ENCODE peak calls at places on chromosome 1, in eight cellular contexts. One of them, this sample, is unnamed.

GRCh38 chr1:45334308-45335245 is 5.4 kb upstream of the TOE1 start:
- DNase-seq in AG08396: no peak
- DNase-seq in EL: no peak
- DNase-seq in cardiac fibroblast: peak; percentile 22
- DNase-seq in skeletal muscle cell: no peak
- DNase-seq in non-pigmented ciliary epithelial cell: no peak
- DNase-seq in CD8-positive, alpha-beta T cell: no peak
- DNase-seq in GM18507: no peak
- DNase-seq in this sample: no peak

GRCh38 chr1:57229076-57229475 is 194.8 kb downstream of the DAB1 start:
- DNase-seq in AG08396: no peak
- DNase-seq in EL: no peak
- DNase-seq in cardiac fibroblast: no peak
- DNase-seq in skeletal muscle cell: no peak
- DNase-seq in non-pigmented ciliary epithelial cell: no peak
- DNase-seq in CD8-positive, alpha-beta T cell: no peak
- DNase-seq in GM18507: no peak
- DNase-seq in this sample: no peak

GRCh38 chr1:228976316-228976715 is 241.0 kb downstream of the RHOU start:
- DNase-seq in AG08396: no peak
- DNase-seq in EL: no peak
- DNase-seq in cardiac fibroblast: no peak
- DNase-seq in skeletal muscle cell: no peak
- DNase-seq in non-pigmented ciliary epithelial cell: no peak
- DNase-seq in CD8-positive, alpha-beta T cell: no peak
- DNase-seq in GM18507: no peak
- DNase-seq in this sample: no peak

GRCh38 chr1:35857830-35858229 is 25.2 kb upstream of the AGO1 start:
- DNase-seq in AG08396: no peak
- DNase-seq in EL: peak; percentile 11
- DNase-seq in cardiac fibroblast: peak; percentile 54
- DNase-seq in skeletal muscle cell: no peak
- DNase-seq in non-pigmented ciliary epithelial cell: no peak
- DNase-seq in CD8-positive, alpha-beta T cell: no peak
- DNase-seq in GM18507: no peak
- DNase-seq in this sample: no peak

GRCh38 chr1:174990382-174990999 is 9.3 kb upstream of the CACYBP start:
- DNase-seq in AG08396: peak; percentile 64
- DNase-seq in EL: peak; percentile 83
- DNase-seq in cardiac fibroblast: peak; percentile 66
- DNase-seq in skeletal muscle cell: no peak
- DNase-seq in non-pigmented ciliary epithelial cell: no peak
- DNase-seq in CD8-positive, alpha-beta T cell: no peak
- DNase-seq in GM18507: peak; percentile 5
- DNase-seq in this sample: peak; percentile 85

GRCh38 chr1:47465605-47466004 is 27.8 kb downstream of the FOXD2 start:
- DNase-seq in AG08396: no peak
- DNase-seq in EL: no peak
- DNase-seq in cardiac fibroblast: no peak
- DNase-seq in skeletal muscle cell: no peak
- DNase-seq in non-pigmented ciliary epithelial cell: no peak
- DNase-seq in CD8-positive, alpha-beta T cell: no peak
- DNase-seq in GM18507: no peak
- DNase-seq in this sample: no peak

GRCh38 chr1:105210747-105211146 is 1461.0 kb downstream of the AMY1C start:
- DNase-seq in AG08396: no peak
- DNase-seq in EL: no peak
- DNase-seq in cardiac fibroblast: no peak
- DNase-seq in skeletal muscle cell: no peak
- DNase-seq in non-pigmented ciliary epithelial cell: no peak
- DNase-seq in CD8-positive, alpha-beta T cell: no peak
- DNase-seq in GM18507: no peak
- DNase-seq in this sample: no peak

GRCh38 chr1:21383785-21384401 is 56.0 kb upstream of the NBPF3 start:
- DNase-seq in AG08396: no peak
- DNase-seq in EL: no peak
- DNase-seq in cardiac fibroblast: no peak
- DNase-seq in skeletal muscle cell: no peak
- DNase-seq in non-pigmented ciliary epithelial cell: no peak
- DNase-seq in CD8-positive, alpha-beta T cell: no peak
- DNase-seq in GM18507: no peak
- DNase-seq in this sample: no peak

GRCh38 chr1:206555473-206555935 is 48.2 kb downstream of the RASSF5 start:
- DNase-seq in AG08396: peak; percentile 46
- DNase-seq in EL: no peak
- DNase-seq in cardiac fibroblast: no peak
- DNase-seq in skeletal muscle cell: no peak
- DNase-seq in non-pigmented ciliary epithelial cell: no peak
- DNase-seq in CD8-positive, alpha-beta T cell: peak; percentile 39
- DNase-seq in GM18507: no peak
- DNase-seq in this sample: no peak

GRCh38 chr1:40921522-40921921 is 58.0 kb upstream of the CTPS1 start:
- DNase-seq in AG08396: no peak
- DNase-seq in EL: no peak
- DNase-seq in cardiac fibroblast: no peak
- DNase-seq in skeletal muscle cell: no peak
- DNase-seq in non-pigmented ciliary epithelial cell: no peak
- DNase-seq in CD8-positive, alpha-beta T cell: no peak
- DNase-seq in GM18507: no peak
- DNase-seq in this sample: no peak

GRCh38 chr1:180927841-180928240 is 15.1 kb downstream of the KIAA1614 start:
- DNase-seq in AG08396: no peak
- DNase-seq in EL: no peak
- DNase-seq in cardiac fibroblast: no peak
- DNase-seq in skeletal muscle cell: no peak
- DNase-seq in non-pigmented ciliary epithelial cell: no peak
- DNase-seq in CD8-positive, alpha-beta T cell: no peak
- DNase-seq in GM18507: no peak
- DNase-seq in this sample: no peak

GRCh38 chr1:25809929-25810328 is 9.8 kb upstream of the MTFR1L start:
- DNase-seq in AG08396: no peak
- DNase-seq in EL: no peak
- DNase-seq in cardiac fibroblast: no peak
- DNase-seq in skeletal muscle cell: no peak
- DNase-seq in non-pigmented ciliary epithelial cell: no peak
- DNase-seq in CD8-positive, alpha-beta T cell: no peak
- DNase-seq in GM18507: no peak
- DNase-seq in this sample: no peak

GRCh38 chr1:203692565-203693470 is 66.2 kb downstream of the ATP2B4 start:
- DNase-seq in AG08396: peak; percentile 86
- DNase-seq in EL: peak; percentile 98
- DNase-seq in cardiac fibroblast: peak; percentile 97
- DNase-seq in skeletal muscle cell: peak; percentile 93
- DNase-seq in non-pigmented ciliary epithelial cell: peak; percentile 86
- DNase-seq in CD8-positive, alpha-beta T cell: no peak
- DNase-seq in GM18507: no peak
- DNase-seq in this sample: peak; percentile 88

GRCh38 chr1:26696191-26696644 is 403 bp downstream of the ARID1A start:
- DNase-seq in AG08396: no peak
- DNase-seq in EL: no peak
- DNase-seq in cardiac fibroblast: no peak
- DNase-seq in skeletal muscle cell: no peak
- DNase-seq in non-pigmented ciliary epithelial cell: no peak
- DNase-seq in CD8-positive, alpha-beta T cell: peak; percentile 37
- DNase-seq in GM18507: no peak
- DNase-seq in this sample: no peak

GRCh38 chr1:1610796-1611597 is 4.3 kb upstream of the MIB2 start:
- DNase-seq in AG08396: no peak
- DNase-seq in EL: no peak
- DNase-seq in cardiac fibroblast: peak; percentile 23
- DNase-seq in skeletal muscle cell: no peak
- DNase-seq in non-pigmented ciliary epithelial cell: no peak
- DNase-seq in CD8-positive, alpha-beta T cell: peak; percentile 14
- DNase-seq in GM18507: no peak
- DNase-seq in this sample: no peak

GRCh38 chr1:227576152-227576551 is 12.8 kb downstream of the ZNF678 start:
- DNase-seq in AG08396: no peak
- DNase-seq in EL: no peak
- DNase-seq in cardiac fibroblast: peak; percentile 4
- DNase-seq in skeletal muscle cell: no peak
- DNase-seq in non-pigmented ciliary epithelial cell: no peak
- DNase-seq in CD8-positive, alpha-beta T cell: no peak
- DNase-seq in GM18507: no peak
- DNase-seq in this sample: no peak

GRCh38 chr1:15578921-15579682 is 5.7 kb downstream of the AGMAT start:
- DNase-seq in AG08396: no peak
- DNase-seq in EL: no peak
- DNase-seq in cardiac fibroblast: no peak
- DNase-seq in skeletal muscle cell: no peak
- DNase-seq in non-pigmented ciliary epithelial cell: no peak
- DNase-seq in CD8-positive, alpha-beta T cell: peak; percentile 59
- DNase-seq in GM18507: no peak
- DNase-seq in this sample: no peak

GRCh38 chr1:214271174-214271858 is 9.6 kb upstream of the SMYD2 start:
- DNase-seq in AG08396: no peak
- DNase-seq in EL: no peak
- DNase-seq in cardiac fibroblast: no peak
- DNase-seq in skeletal muscle cell: no peak
- DNase-seq in non-pigmented ciliary epithelial cell: no peak
- DNase-seq in CD8-positive, alpha-beta T cell: no peak
- DNase-seq in GM18507: no peak
- DNase-seq in this sample: no peak

GRCh38 chr1:196464545-196464944 is 143.7 kb downstream of the KCNT2 start:
- DNase-seq in AG08396: peak; percentile 7
- DNase-seq in EL: peak; percentile 60
- DNase-seq in cardiac fibroblast: no peak
- DNase-seq in skeletal muscle cell: no peak
- DNase-seq in non-pigmented ciliary epithelial cell: no peak
- DNase-seq in CD8-positive, alpha-beta T cell: no peak
- DNase-seq in GM18507: no peak
- DNase-seq in this sample: no peak

GRCh38 chr1:58460469-58460868 is 86.1 kb downstream of the OMA1 start:
- DNase-seq in AG08396: no peak
- DNase-seq in EL: no peak
- DNase-seq in cardiac fibroblast: peak; percentile 21
- DNase-seq in skeletal muscle cell: no peak
- DNase-seq in non-pigmented ciliary epithelial cell: no peak
- DNase-seq in CD8-positive, alpha-beta T cell: no peak
- DNase-seq in GM18507: no peak
- DNase-seq in this sample: no peak

GRCh38 chr1:12184008-12184681 is 17.4 kb downstream of the TNFRSF1B start:
- DNase-seq in AG08396: peak; percentile 81
- DNase-seq in EL: peak; percentile 76
- DNase-seq in cardiac fibroblast: peak; percentile 87
- DNase-seq in skeletal muscle cell: peak; percentile 83
- DNase-seq in non-pigmented ciliary epithelial cell: peak; percentile 30
- DNase-seq in CD8-positive, alpha-beta T cell: no peak
- DNase-seq in GM18507: no peak
- DNase-seq in this sample: no peak

GRCh38 chr1:1179983-1180861 is 6.5 kb downstream of the TTLL10 start:
- DNase-seq in AG08396: no peak
- DNase-seq in EL: no peak
- DNase-seq in cardiac fibroblast: no peak
- DNase-seq in skeletal muscle cell: no peak
- DNase-seq in non-pigmented ciliary epithelial cell: no peak
- DNase-seq in CD8-positive, alpha-beta T cell: peak; percentile 10
- DNase-seq in GM18507: no peak
- DNase-seq in this sample: no peak

GRCh38 chr1:66747500-66747899 is 4.8 kb upstream of the DYNLT5 start:
- DNase-seq in AG08396: no peak
- DNase-seq in EL: peak; percentile 62
- DNase-seq in cardiac fibroblast: peak; percentile 57
- DNase-seq in skeletal muscle cell: no peak
- DNase-seq in non-pigmented ciliary epithelial cell: no peak
- DNase-seq in CD8-positive, alpha-beta T cell: no peak
- DNase-seq in GM18507: no peak
- DNase-seq in this sample: no peak

GRCh38 chr1:174262747-174263241 is 103.5 kb downstream of the RABGAP1L start:
- DNase-seq in AG08396: peak; percentile 55
- DNase-seq in EL: peak; percentile 45
- DNase-seq in cardiac fibroblast: peak; percentile 74
- DNase-seq in skeletal muscle cell: peak; percentile 7
- DNase-seq in non-pigmented ciliary epithelial cell: peak; percentile 36
- DNase-seq in CD8-positive, alpha-beta T cell: no peak
- DNase-seq in GM18507: peak; percentile 8
- DNase-seq in this sample: peak; percentile 80

GRCh38 chr1:63326473-63327380 is 4.4 kb downstream of the FOXD3 start:
- DNase-seq in AG08396: no peak
- DNase-seq in EL: no peak
- DNase-seq in cardiac fibroblast: no peak
- DNase-seq in skeletal muscle cell: no peak
- DNase-seq in non-pigmented ciliary epithelial cell: no peak
- DNase-seq in CD8-positive, alpha-beta T cell: no peak
- DNase-seq in GM18507: no peak
- DNase-seq in this sample: no peak

GRCh38 chr1:172460901-172461315 is 17.0 kb upstream of the PIGC start:
- DNase-seq in AG08396: no peak
- DNase-seq in EL: peak; percentile 23
- DNase-seq in cardiac fibroblast: no peak
- DNase-seq in skeletal muscle cell: no peak
- DNase-seq in non-pigmented ciliary epithelial cell: no peak
- DNase-seq in CD8-positive, alpha-beta T cell: no peak
- DNase-seq in GM18507: no peak
- DNase-seq in this sample: no peak

GRCh38 chr1:200319143-200319542 is 90.7 kb downstream of the ZNF281 start:
- DNase-seq in AG08396: no peak
- DNase-seq in EL: no peak
- DNase-seq in cardiac fibroblast: no peak
- DNase-seq in skeletal muscle cell: no peak
- DNase-seq in non-pigmented ciliary epithelial cell: no peak
- DNase-seq in CD8-positive, alpha-beta T cell: no peak
- DNase-seq in GM18507: no peak
- DNase-seq in this sample: no peak

GRCh38 chr1:206864939-206865671 is at the start of gene IL20:
- DNase-seq in AG08396: peak; percentile 76
- DNase-seq in EL: peak; percentile 86
- DNase-seq in cardiac fibroblast: peak; percentile 84
- DNase-seq in skeletal muscle cell: peak; percentile 56
- DNase-seq in non-pigmented ciliary epithelial cell: peak; percentile 27
- DNase-seq in CD8-positive, alpha-beta T cell: peak; percentile 86
- DNase-seq in GM18507: peak; percentile 28
- DNase-seq in this sample: peak; percentile 74

GRCh38 chr1:118204648-118205047 is 19.6 kb upstream of the SPAG17 start:
- DNase-seq in AG08396: no peak
- DNase-seq in EL: no peak
- DNase-seq in cardiac fibroblast: no peak
- DNase-seq in skeletal muscle cell: no peak
- DNase-seq in non-pigmented ciliary epithelial cell: no peak
- DNase-seq in CD8-positive, alpha-beta T cell: no peak
- DNase-seq in GM18507: no peak
- DNase-seq in this sample: no peak

GRCh38 chr1:27366411-27367159 is at the start of gene MAP3K6:
- DNase-seq in AG08396: peak; percentile 90
- DNase-seq in EL: peak; percentile 88
- DNase-seq in cardiac fibroblast: peak; percentile 84
- DNase-seq in skeletal muscle cell: no peak
- DNase-seq in non-pigmented ciliary epithelial cell: no peak
- DNase-seq in CD8-positive, alpha-beta T cell: no peak
- DNase-seq in GM18507: no peak
- DNase-seq in this sample: peak; percentile 74

GRCh38 chr1:239025997-239026694 is 360.2 kb upstream of the CHRM3 start:
- DNase-seq in AG08396: no peak
- DNase-seq in EL: no peak
- DNase-seq in cardiac fibroblast: no peak
- DNase-seq in skeletal muscle cell: no peak
- DNase-seq in non-pigmented ciliary epithelial cell: no peak
- DNase-seq in CD8-positive, alpha-beta T cell: no peak
- DNase-seq in GM18507: no peak
- DNase-seq in this sample: no peak

GRCh38 chr1:94247146-94248094 is 10.0 kb upstream of the ARHGAP29 start:
- DNase-seq in AG08396: peak; percentile 86
- DNase-seq in EL: peak; percentile 81
- DNase-seq in cardiac fibroblast: peak; percentile 77
- DNase-seq in skeletal muscle cell: no peak
- DNase-seq in non-pigmented ciliary epithelial cell: no peak
- DNase-seq in CD8-positive, alpha-beta T cell: no peak
- DNase-seq in GM18507: no peak
- DNase-seq in this sample: peak; percentile 10

GRCh38 chr1:210394281-210394798 is 65.6 kb downstream of the HHAT start:
- DNase-seq in AG08396: no peak
- DNase-seq in EL: peak; percentile 48
- DNase-seq in cardiac fibroblast: peak; percentile 62
- DNase-seq in skeletal muscle cell: peak; percentile 74
- DNase-seq in non-pigmented ciliary epithelial cell: no peak
- DNase-seq in CD8-positive, alpha-beta T cell: peak; percentile 32
- DNase-seq in GM18507: no peak
- DNase-seq in this sample: no peak

GRCh38 chr1:225999912-226000337 is 782 bp upstream of the SDE2 start:
- DNase-seq in AG08396: no peak
- DNase-seq in EL: no peak
- DNase-seq in cardiac fibroblast: peak; percentile 48
- DNase-seq in skeletal muscle cell: no peak
- DNase-seq in non-pigmented ciliary epithelial cell: no peak
- DNase-seq in CD8-positive, alpha-beta T cell: peak; percentile 76
- DNase-seq in GM18507: no peak
- DNase-seq in this sample: no peak